ENCODE peak calls at places on chromosome 4, in ten cellular contexts. Z is gastrocnemius medialis; C is T-helper 1 cell; R is prostate gland; L is GM03348; G is RWPE1; S is dermis blood vessel endothelial cell; E is effector memory CD8-positive, alpha-beta T cell; B is NCI-H146; W is HCEC 1CT. N is an unnamed sample.

GRCh38 chr4:145167884-145168283 is 12.5 kb downstream of the OTUD4 start:
- DNase-seq in B (no peak), Z (no peak), R (no peak), S (no peak), W (no peak), G (no peak), E (no peak), L (no peak), C (no peak), N (no peak)

GRCh38 chr4:55884093-55884850 is 30.8 kb downstream of the EXOC1 start:
- DNase-seq in C (no peak), R (no peak), G (no peak), E (no peak), L (no peak), S (no peak), W (no peak), Z (no peak), B (no peak), N (no peak)

GRCh38 chr4:61772116-61772515 is 572.0 kb downstream of the ADGRL3 start:
- DNase-seq in G (peak; percentile 69), R (no peak), C (no peak), S (no peak), W (no peak), E (no peak), Z (no peak), B (no peak), L (no peak), N (no peak)

GRCh38 chr4:76755756-76756155 is 142.2 kb downstream of the SOWAHB start:
- DNase-seq in R (no peak), E (no peak), W (no peak), Z (no peak), L (no peak), C (no peak), G (no peak), S (no peak), B (no peak), N (no peak)

GRCh38 chr4:134668237-134668636 is 466.6 kb upstream of the PABPC4L start:
- DNase-seq in G (no peak), B (no peak), E (no peak), C (no peak), L (no peak), W (peak; percentile 2), R (no peak), Z (no peak), S (no peak), N (no peak)

GRCh38 chr4:47852121-47852520 is 14.3 kb upstream of the CORIN start:
- DNase-seq in Z (no peak), B (no peak), S (peak; percentile 71), G (no peak), E (no peak), W (peak; percentile 81), R (peak; percentile 57), L (peak; percentile 53), C (no peak), N (no peak)

GRCh38 chr4:82797591-82798081 is 960 bp downstream of the SCD5 start:
- DNase-seq in B (peak; percentile 14), R (peak; percentile 10), E (no peak), L (peak; percentile 58), G (peak; percentile 36), S (peak; percentile 60), C (no peak), Z (no peak), W (no peak), N (no peak)

GRCh38 chr4:42150653-42151567 is 1.5 kb downstream of the BEND4 start:
- DNase-seq in Z (no peak), S (no peak), B (peak; percentile 11), G (no peak), C (no peak), L (peak; percentile 8), R (peak; percentile 11), E (no peak), W (no peak), N (peak; percentile 52)

GRCh38 chr4:79855081-79855480 is 217.9 kb downstream of the ANTXR2 start:
- DNase-seq in S (no peak), W (peak; percentile 11), B (no peak), R (no peak), E (no peak), G (no peak), C (no peak), L (no peak), Z (no peak), N (no peak)

GRCh38 chr4:9894604-9895361 is 113.3 kb downstream of the DRD5 start:
- DNase-seq in R (no peak), E (no peak), W (no peak), C (no peak), L (no peak), S (no peak), Z (no peak), G (no peak), B (no peak), N (no peak)

GRCh38 chr4:2417765-2418651 is at the start of gene ZFYVE28:
- DNase-seq in S (peak; percentile 55), Z (no peak), R (no peak), W (no peak), B (peak; percentile 36), L (peak; percentile 52), C (no peak), E (no peak), G (no peak), N (no peak)

GRCh38 chr4:170386974-170387373 is 297.2 kb upstream of the AADAT start:
- DNase-seq in G (no peak), W (peak; percentile 42), E (no peak), S (no peak), B (no peak), R (no peak), L (peak; percentile 29), C (no peak), Z (no peak), N (no peak)

GRCh38 chr4:118950224-118950623 is 61.6 kb downstream of the SYNPO2 start:
- DNase-seq in W (no peak), Z (no peak), S (no peak), C (no peak), R (no peak), L (no peak), E (no peak), B (no peak), G (no peak), N (no peak)

GRCh38 chr4:11912886-11913285 is 484.2 kb upstream of the HS3ST1 start:
- DNase-seq in R (no peak), E (no peak), S (peak; percentile 30), B (no peak), W (no peak), G (peak; percentile 62), C (no peak), L (no peak), Z (no peak), N (no peak)

GRCh38 chr4:56475917-56476316 is 8.5 kb downstream of the SRP72 start:
- DNase-seq in C (no peak), R (no peak), G (no peak), Z (no peak), B (no peak), W (no peak), E (no peak), S (no peak), L (no peak), N (no peak)

GRCh38 chr4:41883988-41884737 is 51.1 kb upstream of the TMEM33 start:
- DNase-seq in G (no peak), R (no peak), C (no peak), E (no peak), S (no peak), L (no peak), Z (no peak), B (no peak), W (no peak), N (no peak)

GRCh38 chr4:41524446-41524845 is 13.5 kb upstream of the LIMCH1 start:
- DNase-seq in Z (no peak), S (peak; percentile 12), W (no peak), B (no peak), G (no peak), L (no peak), R (no peak), E (no peak), C (no peak), N (no peak)

GRCh38 chr4:4721636-4722035 is 137.8 kb upstream of the MSX1 start:
- DNase-seq in B (no peak), L (no peak), Z (no peak), C (no peak), S (no peak), R (no peak), W (no peak), G (no peak), E (no peak), N (no peak)

GRCh38 chr4:165512464-165512863 is 133.7 kb downstream of the CPE start:
- DNase-seq in W (no peak), C (no peak), E (no peak), G (no peak), R (no peak), Z (no peak), B (no peak), S (peak; percentile 70), L (no peak), N (no peak)

GRCh38 chr4:78079701-78080430 is 22.7 kb downstream of the FRAS1 start:
- DNase-seq in C (no peak), E (no peak), R (no peak), S (no peak), G (no peak), Z (no peak), L (no peak), W (no peak), B (no peak), N (no peak)

GRCh38 chr4:1055721-1056590 is 44.5 kb downstream of the FGFRL1 start:
- DNase-seq in E (peak; percentile 87), L (peak; percentile 64), Z (no peak), R (peak; percentile 5), W (no peak), S (peak; percentile 32), C (peak; percentile 71), G (no peak), B (no peak), N (peak; percentile 94)

GRCh38 chr4:157992038-157992706 is 180.7 kb downstream of the GASK1B start:
- DNase-seq in E (no peak), R (peak; percentile 79), Z (peak; percentile 5), C (no peak), S (peak; percentile 92), G (peak; percentile 27), W (peak; percentile 40), L (peak; percentile 47), B (peak; percentile 67), N (peak; percentile 4)

GRCh38 chr4:145234086-145234694 is 53.8 kb upstream of the OTUD4 start:
- DNase-seq in C (peak; percentile 19), Z (no peak), G (peak; percentile 76), W (peak; percentile 44), B (peak; percentile 36), E (peak; percentile 29), R (peak; percentile 58), L (peak; percentile 63), S (peak; percentile 87), N (peak; percentile 42)

GRCh38 chr4:164700471-164700870 is 53.5 kb upstream of the SMIM31 start:
- DNase-seq in R (peak; percentile 7), L (no peak), W (no peak), E (no peak), Z (no peak), G (no peak), B (peak; percentile 15), S (no peak), C (no peak), N (no peak)

GRCh38 chr4:101471201-101471600 is 123.9 kb upstream of the PPP3CA start:
- DNase-seq in C (no peak), R (no peak), L (no peak), Z (no peak), B (no peak), W (no peak), S (no peak), G (no peak), E (no peak), N (no peak)

GRCh38 chr4:123980736-123981285 is 584.2 kb downstream of the SPRY1 start:
- DNase-seq in R (no peak), G (no peak), E (no peak), B (no peak), S (peak; percentile 81), C (no peak), Z (no peak), W (no peak), L (no peak), N (no peak)

GRCh38 chr4:112099701-112100289 is 45.5 kb upstream of the FAM241A start:
- DNase-seq in G (peak; percentile 50), B (peak; percentile 2), E (no peak), C (no peak), Z (no peak), R (no peak), W (peak; percentile 47), S (peak; percentile 80), L (peak; percentile 66), N (peak; percentile 28)

GRCh38 chr4:151991001-151991883 is 230.4 kb upstream of the GATB start:
- DNase-seq in E (no peak), C (no peak), Z (no peak), S (no peak), W (no peak), B (no peak), L (no peak), R (no peak), G (no peak), N (no peak)